ENCODE peak calls at places on chromosome 17, in seven cellular contexts. One of them, this sample, is unnamed.

GRCh38 chr17:71251936-71252335 is 868.9 kb upstream of the SOX9 start:
- DNase-seq in kidney glomerular epithelial cell: no peak
- DNase-seq in lower leg skin: no peak
- DNase-seq in head of caudate nucleus: no peak
- DNase-seq in activated T-cell treated with anti-CD3 and anti-CD28 coated beads, Interleukin-2, amount 50 U/mL, for 72 hours: no peak
- DNase-seq in GM23338: no peak
- DNase-seq in HT1080: no peak
- DNase-seq in this sample: no peak

GRCh38 chr17:41777579-41778188 is 8.8 kb downstream of the JUP start:
- DNase-seq in kidney glomerular epithelial cell: peak
- DNase-seq in lower leg skin: no peak
- DNase-seq in head of caudate nucleus: peak
- DNase-seq in activated T-cell treated with anti-CD3 and anti-CD28 coated beads, Interleukin-2, amount 50 U/mL, for 72 hours: no peak
- DNase-seq in GM23338: no peak
- DNase-seq in HT1080: peak
- DNase-seq in this sample: no peak

GRCh38 chr17:8912060-8912981 is 44.8 kb upstream of the PIK3R6 start:
- DNase-seq in kidney glomerular epithelial cell: no peak
- DNase-seq in lower leg skin: no peak
- DNase-seq in head of caudate nucleus: no peak
- DNase-seq in activated T-cell treated with anti-CD3 and anti-CD28 coated beads, Interleukin-2, amount 50 U/mL, for 72 hours: no peak
- DNase-seq in GM23338: no peak
- DNase-seq in HT1080: no peak
- DNase-seq in this sample: no peak

GRCh38 chr17:82520041-82520910 is 744 bp downstream of the FOXK2 start:
- DNase-seq in kidney glomerular epithelial cell: peak
- DNase-seq in lower leg skin: no peak
- DNase-seq in head of caudate nucleus: peak
- DNase-seq in activated T-cell treated with anti-CD3 and anti-CD28 coated beads, Interleukin-2, amount 50 U/mL, for 72 hours: peak
- DNase-seq in GM23338: no peak
- DNase-seq in HT1080: no peak
- DNase-seq in this sample: no peak

GRCh38 chr17:31269178-31269577 is 27.9 kb downstream of the OMG start:
- DNase-seq in kidney glomerular epithelial cell: peak
- DNase-seq in lower leg skin: no peak
- DNase-seq in head of caudate nucleus: no peak
- DNase-seq in activated T-cell treated with anti-CD3 and anti-CD28 coated beads, Interleukin-2, amount 50 U/mL, for 72 hours: no peak
- DNase-seq in GM23338: no peak
- DNase-seq in HT1080: no peak
- DNase-seq in this sample: no peak

GRCh38 chr17:77076046-77076882 is 64.5 kb upstream of the SEC14L1 start:
- DNase-seq in kidney glomerular epithelial cell: no peak
- DNase-seq in lower leg skin: no peak
- DNase-seq in head of caudate nucleus: no peak
- DNase-seq in activated T-cell treated with anti-CD3 and anti-CD28 coated beads, Interleukin-2, amount 50 U/mL, for 72 hours: no peak
- DNase-seq in GM23338: no peak
- DNase-seq in HT1080: no peak
- DNase-seq in this sample: no peak

GRCh38 chr17:73770115-73770848 is 126.0 kb upstream of the SDK2 start:
- DNase-seq in kidney glomerular epithelial cell: peak
- DNase-seq in lower leg skin: peak
- DNase-seq in head of caudate nucleus: peak
- DNase-seq in activated T-cell treated with anti-CD3 and anti-CD28 coated beads, Interleukin-2, amount 50 U/mL, for 72 hours: no peak
- DNase-seq in GM23338: no peak
- DNase-seq in HT1080: peak
- DNase-seq in this sample: peak

GRCh38 chr17:7237761-7238417 is 1.4 kb downstream of the PHF23 start:
- DNase-seq in kidney glomerular epithelial cell: peak
- DNase-seq in lower leg skin: no peak
- DNase-seq in head of caudate nucleus: peak
- DNase-seq in activated T-cell treated with anti-CD3 and anti-CD28 coated beads, Interleukin-2, amount 50 U/mL, for 72 hours: peak
- DNase-seq in GM23338: peak
- DNase-seq in HT1080: peak
- DNase-seq in this sample: peak

GRCh38 chr17:80845863-80846671 is 145.6 kb upstream of the CHMP6 start:
- DNase-seq in kidney glomerular epithelial cell: no peak
- DNase-seq in lower leg skin: no peak
- DNase-seq in head of caudate nucleus: no peak
- DNase-seq in activated T-cell treated with anti-CD3 and anti-CD28 coated beads, Interleukin-2, amount 50 U/mL, for 72 hours: no peak
- DNase-seq in GM23338: no peak
- DNase-seq in HT1080: no peak
- DNase-seq in this sample: no peak

GRCh38 chr17:77546772-77547201 is 406.0 kb downstream of the SEC14L1 start:
- DNase-seq in kidney glomerular epithelial cell: no peak
- DNase-seq in lower leg skin: no peak
- DNase-seq in head of caudate nucleus: no peak
- DNase-seq in activated T-cell treated with anti-CD3 and anti-CD28 coated beads, Interleukin-2, amount 50 U/mL, for 72 hours: no peak
- DNase-seq in GM23338: peak
- DNase-seq in HT1080: no peak
- DNase-seq in this sample: no peak

This sample was measured in substantia nigra.